ENCODE peak calls at places on chromosomes 12 and 14, in nine cellular contexts. One of them, this sample, is unnamed. For H3K4me1, the result is how much of the 10 kb centered on the place peaks cover.

GRCh38 chr12:56922032-56922431 is 12.2 kb downstream of the SDR9C7 start:
- DNase-seq in H1: no peak
- DNase-seq in mammary epithelial cell: no peak
- DNase-seq in PC-3: no peak
- DNase-seq in DND-41: no peak
- DNase-seq in fibroblast of lung: no peak
- DNase-seq in IMR-90: no peak
- DNase-seq in neural progenitor cell: no peak
- DNase-seq in colonic mucosa: no peak
- DNase-seq in this sample: no peak

GRCh38 chr12:88298761-88299242 is 156.7 kb downstream of the TMTC3 start:
- DNase-seq in H1: no peak
- DNase-seq in mammary epithelial cell: peak
- DNase-seq in PC-3: peak
- DNase-seq in DND-41: no peak
- DNase-seq in fibroblast of lung: peak
- DNase-seq in IMR-90: peak
- DNase-seq in neural progenitor cell: no peak
- DNase-seq in colonic mucosa: no peak
- DNase-seq in this sample: peak

GRCh38 chr14:89015016-89015415 is 190.6 kb downstream of the TTC8 start:
- DNase-seq in H1: no peak
- DNase-seq in mammary epithelial cell: no peak
- DNase-seq in PC-3: peak
- DNase-seq in DND-41: no peak
- DNase-seq in fibroblast of lung: no peak
- DNase-seq in IMR-90: no peak
- DNase-seq in neural progenitor cell: no peak
- DNase-seq in colonic mucosa: no peak
- DNase-seq in this sample: no peak

GRCh38 chr12:121400332-121401139 is 618 bp downstream of the RNF34 start:
- DNase-seq in H1: no peak
- DNase-seq in mammary epithelial cell: peak
- DNase-seq in PC-3: peak
- DNase-seq in DND-41: peak
- DNase-seq in fibroblast of lung: peak
- DNase-seq in IMR-90: peak
- DNase-seq in neural progenitor cell: peak
- DNase-seq in colonic mucosa: peak
- DNase-seq in this sample: peak

GRCh38 chr14:26255213-26255612 is 342.6 kb downstream of the NOVA1 start:
- DNase-seq in H1: no peak
- DNase-seq in mammary epithelial cell: no peak
- DNase-seq in PC-3: peak
- DNase-seq in DND-41: no peak
- DNase-seq in fibroblast of lung: peak
- DNase-seq in IMR-90: peak
- DNase-seq in neural progenitor cell: peak
- DNase-seq in colonic mucosa: no peak
- DNase-seq in this sample: peak

GRCh38 chr14:60134702-60135101 is 30.5 kb downstream of the DHRS7 start:
- DNase-seq in H1: no peak
- DNase-seq in mammary epithelial cell: no peak
- DNase-seq in PC-3: no peak
- DNase-seq in DND-41: no peak
- DNase-seq in fibroblast of lung: no peak
- DNase-seq in IMR-90: no peak
- DNase-seq in neural progenitor cell: no peak
- DNase-seq in colonic mucosa: no peak
- DNase-seq in this sample: no peak

GRCh38 chr14:78074546-78074945 is 95.6 kb upstream of the NRXN3 start:
- DNase-seq in H1: no peak
- DNase-seq in mammary epithelial cell: no peak
- DNase-seq in PC-3: no peak
- DNase-seq in DND-41: no peak
- DNase-seq in fibroblast of lung: peak
- DNase-seq in IMR-90: no peak
- DNase-seq in neural progenitor cell: no peak
- DNase-seq in colonic mucosa: no peak
- DNase-seq in this sample: no peak

GRCh38 chr14:67517083-67517482 is 16.0 kb upstream of the PLEKHH1 start:
- DNase-seq in H1: peak
- DNase-seq in mammary epithelial cell: no peak
- DNase-seq in PC-3: no peak
- DNase-seq in DND-41: no peak
- DNase-seq in fibroblast of lung: peak
- DNase-seq in IMR-90: no peak
- DNase-seq in neural progenitor cell: peak
- DNase-seq in colonic mucosa: no peak
- DNase-seq in this sample: peak

GRCh38 chr14:50954811-50955372 is 10.6 kb upstream of the PYGL start:
- DNase-seq in H1: no peak
- DNase-seq in mammary epithelial cell: peak
- DNase-seq in PC-3: peak
- DNase-seq in DND-41: no peak
- DNase-seq in fibroblast of lung: peak
- DNase-seq in IMR-90: peak
- DNase-seq in neural progenitor cell: peak
- DNase-seq in colonic mucosa: no peak
- DNase-seq in this sample: peak

GRCh38 chr14:21215130-21215878 is 53.9 kb downstream of the HNRNPC start:
- DNase-seq in H1: no peak
- DNase-seq in mammary epithelial cell: peak
- DNase-seq in PC-3: no peak
- DNase-seq in DND-41: no peak
- DNase-seq in fibroblast of lung: no peak
- DNase-seq in IMR-90: no peak
- DNase-seq in neural progenitor cell: no peak
- DNase-seq in colonic mucosa: no peak
- DNase-seq in this sample: no peak
- H3K4me1 ChIP-seq in H1: under half
- H3K4me1 ChIP-seq in mammary epithelial cell: under half
- H3K4me1 ChIP-seq in PC-3: under half
- H3K4me1 ChIP-seq in DND-41: under half
- H3K4me1 ChIP-seq in fibroblast of lung: under half
- H3K4me1 ChIP-seq in IMR-90: under half
- H3K4me1 ChIP-seq in neural progenitor cell: under half
- H3K4me1 ChIP-seq in colonic mucosa: under half
- H3K4me1 ChIP-seq in this sample: under half

GRCh38 chr14:101039031-101039754 is 135.7 kb upstream of the RTL1 start:
- DNase-seq in H1: no peak
- DNase-seq in mammary epithelial cell: no peak
- DNase-seq in PC-3: no peak
- DNase-seq in DND-41: no peak
- DNase-seq in fibroblast of lung: no peak
- DNase-seq in IMR-90: no peak
- DNase-seq in neural progenitor cell: no peak
- DNase-seq in colonic mucosa: no peak
- DNase-seq in this sample: no peak
- H3K9ac ChIP-seq in H1: no peak
- H3K9ac ChIP-seq in mammary epithelial cell: no peak
- H3K9ac ChIP-seq in PC-3: no peak
- H3K9ac ChIP-seq in DND-41: no peak
- H3K9ac ChIP-seq in fibroblast of lung: no peak
- H3K9ac ChIP-seq in IMR-90: no peak
- H3K9ac ChIP-seq in neural progenitor cell: no peak
- H3K9ac ChIP-seq in colonic mucosa: no peak
- H3K9ac ChIP-seq in this sample: no peak

GRCh38 chr12:54000105-54000773 is at the start of gene HOXC9:
- DNase-seq in H1: no peak
- DNase-seq in mammary epithelial cell: peak
- DNase-seq in PC-3: no peak
- DNase-seq in DND-41: no peak
- DNase-seq in fibroblast of lung: no peak
- DNase-seq in IMR-90: no peak
- DNase-seq in neural progenitor cell: no peak
- DNase-seq in colonic mucosa: no peak
- DNase-seq in this sample: peak
- H3K4me3 ChIP-seq in H1: peak
- H3K4me3 ChIP-seq in mammary epithelial cell: peak
- H3K4me3 ChIP-seq in PC-3: peak
- H3K4me3 ChIP-seq in DND-41: no peak
- H3K4me3 ChIP-seq in fibroblast of lung: peak
- H3K4me3 ChIP-seq in IMR-90: peak
- H3K4me3 ChIP-seq in neural progenitor cell: peak
- H3K4me3 ChIP-seq in colonic mucosa: no peak
- H3K4me3 ChIP-seq in this sample: peak

GRCh38 chr14:99687284-99688209 is 3.4 kb downstream of the CYP46A1 start:
- DNase-seq in H1: peak
- DNase-seq in mammary epithelial cell: no peak
- DNase-seq in PC-3: peak
- DNase-seq in DND-41: no peak
- DNase-seq in fibroblast of lung: no peak
- DNase-seq in IMR-90: no peak
- DNase-seq in neural progenitor cell: peak
- DNase-seq in colonic mucosa: peak
- DNase-seq in this sample: no peak
- H3K4me1 ChIP-seq in H1: under half
- H3K4me1 ChIP-seq in mammary epithelial cell: under half
- H3K4me1 ChIP-seq in PC-3: under half
- H3K4me1 ChIP-seq in DND-41: under half
- H3K4me1 ChIP-seq in fibroblast of lung: under half
- H3K4me1 ChIP-seq in IMR-90: under half
- H3K4me1 ChIP-seq in neural progenitor cell: under half
- H3K4me1 ChIP-seq in colonic mucosa: under half
- H3K4me1 ChIP-seq in this sample: under half

DNA sequence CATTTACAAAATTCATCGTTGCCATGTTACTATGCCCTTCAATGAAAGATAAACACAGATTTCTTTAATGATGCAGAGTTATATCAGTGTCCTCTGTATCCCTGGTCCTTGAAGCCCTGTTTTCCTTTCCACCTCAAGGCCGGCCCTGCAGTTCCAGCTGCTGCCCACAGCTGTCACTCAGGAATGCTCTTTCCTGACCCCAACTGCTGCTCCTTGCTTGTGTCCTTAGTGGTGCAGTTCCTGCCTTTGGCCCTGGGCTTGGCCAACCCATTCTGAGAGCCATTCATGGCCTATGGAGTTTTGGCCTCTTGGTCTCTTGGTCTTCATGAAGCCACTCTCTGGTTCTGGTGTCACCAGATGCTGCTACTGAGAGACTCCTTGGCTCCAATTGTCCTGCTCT is 93.1 kb downstream of the GAS2L3 start:
- DNase-seq in H1: no peak
- DNase-seq in mammary epithelial cell: no peak
- DNase-seq in PC-3: no peak
- DNase-seq in DND-41: no peak
- DNase-seq in fibroblast of lung: no peak
- DNase-seq in IMR-90: no peak
- DNase-seq in neural progenitor cell: peak
- DNase-seq in colonic mucosa: no peak
- DNase-seq in this sample: no peak
- H3K9ac ChIP-seq in H1: no peak
- H3K9ac ChIP-seq in mammary epithelial cell: no peak
- H3K9ac ChIP-seq in PC-3: no peak
- H3K9ac ChIP-seq in DND-41: no peak
- H3K9ac ChIP-seq in fibroblast of lung: no peak
- H3K9ac ChIP-seq in IMR-90: no peak
- H3K9ac ChIP-seq in neural progenitor cell: no peak
- H3K9ac ChIP-seq in colonic mucosa: no peak
- H3K9ac ChIP-seq in this sample: no peak

GRCh38 chr14:96512602-96513397 is 10.6 kb downstream of the PAPOLA start:
- DNase-seq in H1: no peak
- DNase-seq in mammary epithelial cell: peak
- DNase-seq in PC-3: no peak
- DNase-seq in DND-41: no peak
- DNase-seq in fibroblast of lung: no peak
- DNase-seq in IMR-90: no peak
- DNase-seq in neural progenitor cell: no peak
- DNase-seq in colonic mucosa: no peak
- DNase-seq in this sample: no peak
- H3K4me3 ChIP-seq in H1: no peak
- H3K4me3 ChIP-seq in mammary epithelial cell: no peak
- H3K4me3 ChIP-seq in PC-3: no peak
- H3K4me3 ChIP-seq in DND-41: no peak
- H3K4me3 ChIP-seq in fibroblast of lung: no peak
- H3K4me3 ChIP-seq in IMR-90: no peak
- H3K4me3 ChIP-seq in neural progenitor cell: peak
- H3K4me3 ChIP-seq in colonic mucosa: no peak
- H3K4me3 ChIP-seq in this sample: no peak

GRCh38 chr12:1776139-1776975 is 44.0 kb upstream of the LRTM2 start:
- DNase-seq in H1: no peak
- DNase-seq in mammary epithelial cell: peak
- DNase-seq in PC-3: peak
- DNase-seq in DND-41: no peak
- DNase-seq in fibroblast of lung: peak
- DNase-seq in IMR-90: peak
- DNase-seq in neural progenitor cell: peak
- DNase-seq in colonic mucosa: no peak
- DNase-seq in this sample: peak
- H3K4me1 ChIP-seq in H1: under half
- H3K4me1 ChIP-seq in mammary epithelial cell: under half
- H3K4me1 ChIP-seq in PC-3: under half
- H3K4me1 ChIP-seq in DND-41: under half
- H3K4me1 ChIP-seq in fibroblast of lung: under half
- H3K4me1 ChIP-seq in IMR-90: under half
- H3K4me1 ChIP-seq in neural progenitor cell: under half
- H3K4me1 ChIP-seq in colonic mucosa: under half
- H3K4me1 ChIP-seq in this sample: half or more

GRCh38 chr12:6602526-6602925 is 4.7 kb downstream of the CHD4 start:
- DNase-seq in H1: no peak
- DNase-seq in mammary epithelial cell: no peak
- DNase-seq in PC-3: no peak
- DNase-seq in DND-41: no peak
- DNase-seq in fibroblast of lung: no peak
- DNase-seq in IMR-90: no peak
- DNase-seq in neural progenitor cell: no peak
- DNase-seq in colonic mucosa: no peak
- DNase-seq in this sample: no peak
- H3K9ac ChIP-seq in H1: no peak
- H3K9ac ChIP-seq in mammary epithelial cell: no peak
- H3K9ac ChIP-seq in PC-3: no peak
- H3K9ac ChIP-seq in DND-41: peak
- H3K9ac ChIP-seq in fibroblast of lung: no peak
- H3K9ac ChIP-seq in IMR-90: no peak
- H3K9ac ChIP-seq in neural progenitor cell: peak
- H3K9ac ChIP-seq in colonic mucosa: no peak
- H3K9ac ChIP-seq in this sample: peak

GRCh38 chr12:9673404-9674225 is 4.1 kb downstream of the CLEC2D start:
- DNase-seq in H1: no peak
- DNase-seq in mammary epithelial cell: peak
- DNase-seq in PC-3: peak
- DNase-seq in DND-41: peak
- DNase-seq in fibroblast of lung: peak
- DNase-seq in IMR-90: peak
- DNase-seq in neural progenitor cell: no peak
- DNase-seq in colonic mucosa: peak
- DNase-seq in this sample: peak
- H3K4me3 ChIP-seq in H1: no peak
- H3K4me3 ChIP-seq in mammary epithelial cell: no peak
- H3K4me3 ChIP-seq in PC-3: no peak
- H3K4me3 ChIP-seq in DND-41: no peak
- H3K4me3 ChIP-seq in fibroblast of lung: no peak
- H3K4me3 ChIP-seq in IMR-90: no peak
- H3K4me3 ChIP-seq in neural progenitor cell: no peak
- H3K4me3 ChIP-seq in colonic mucosa: no peak
- H3K4me3 ChIP-seq in this sample: no peak

This sample was measured in adipocyte.